ENCODE peak calls at places on chromosomes 1 and 21, in four cellular contexts. B, I, P and M are unnamed samples.

GRCh38 chr1:85553416-85553815 is 27.1 kb upstream of the CCN1 start:
- DNase-seq in P (no peak), I (no peak), B (no peak), M (no peak)

GRCh38 chr1:221845650-221846371 is 103.9 kb upstream of the DUSP10 start:
- DNase-seq in B (peak), P (peak), I (peak), M (no peak)

GRCh38 chr1:39566441-39567137 is 10.0 kb downstream of the PABPC4 start:
- DNase-seq in P (no peak), I (no peak), B (no peak), M (no peak)

GRCh38 chr21:44612029-44612486 is at the start of gene KRTAP10-8:
- DNase-seq in P (no peak), I (no peak), B (no peak), M (no peak)

GRCh38 chr1:39690943-39691382 is 270 bp downstream of the HPCAL4 start:
- DNase-seq in I (no peak), P (no peak), B (no peak), M (no peak)

GRCh38 chr1:229988534-229988933 is 78.5 kb upstream of the GALNT2 start:
- DNase-seq in P (no peak), I (no peak), B (no peak), M (no peak)

GRCh38 chr1:56061824-56062223 is 517.5 kb downstream of the PLPP3 start:
- DNase-seq in B (no peak), P (no peak), I (no peak), M (no peak)

GRCh38 chr1:2528966-2529750 is 905 bp downstream of the HES5 start:
- DNase-seq in B (no peak), P (no peak), I (no peak), M (no peak)

GRCh38 chr1:182299728-182300581 is 91.6 kb downstream of the GLUL start:
- DNase-seq in I (no peak), B (no peak), P (no peak), M (no peak)

GRCh38 chr1:51969038-51969705 is 21.3 kb downstream of the RAB3B start:
- DNase-seq in I (peak), B (peak), P (peak), M (peak)

GRCh38 chr1:222369991-222370910 is 177.7 kb downstream of the HHIPL2 start:
- DNase-seq in I (peak), P (peak), B (peak), M (no peak)

GRCh38 chr1:83746234-83746633 is 252.7 kb downstream of the TTLL7 start:
- DNase-seq in I (no peak), B (no peak), P (no peak), M (no peak)

GRCh38 chr1:109959974-109960744 is 24.4 kb upstream of the AHCYL1 start:
- DNase-seq in B (no peak), P (peak), I (peak), M (peak)

GRCh38 chr1:13731897-13732296 is 31.9 kb downstream of the PRDM2 start:
- DNase-seq in I (no peak), B (no peak), P (no peak), M (no peak)

GRCh38 chr1:201889092-201889968 is 632 bp downstream of the SHISA4 start:
- DNase-seq in P (no peak), I (no peak), B (no peak), M (no peak)

GRCh38 chr1:221779771-221780170 is 37.9 kb upstream of the DUSP10 start:
- DNase-seq in I (no peak), P (no peak), B (no peak), M (no peak)

GRCh38 chr1:55632058-55632457 is 416.9 kb upstream of the USP24 start:
- DNase-seq in P (peak), B (no peak), I (no peak), M (no peak)

GRCh38 chr1:39852214-39852791 is 31.0 kb downstream of the TRIT1 start:
- DNase-seq in P (no peak), B (no peak), I (no peak), M (no peak)

GRCh38 chr1:12166834-12167492 is at the start of gene TNFRSF1B:
- DNase-seq in P (no peak), B (no peak), I (no peak), M (no peak)

GRCh38 chr1:176243746-176244145 is 36.7 kb upstream of the COP1 start:
- DNase-seq in B (no peak), P (peak), I (no peak), M (peak)

GRCh38 chr1:225763815-225764548 is 13.6 kb upstream of the SRP9 start:
- DNase-seq in I (no peak), B (no peak), P (no peak), M (no peak)

GRCh38 chr1:9724706-9725476 is 73.4 kb downstream of the PIK3CD start:
- DNase-seq in B (no peak), I (peak), P (peak), M (no peak)

GRCh38 chr1:93640656-93641440 is 40.8 kb downstream of the BCAR3 start:
- DNase-seq in I (no peak), P (no peak), B (no peak), M (no peak)

GRCh38 chr1:192485692-192486436 is 89.7 kb upstream of the RGS1 start:
- DNase-seq in B (peak), I (peak), P (peak), M (peak)

GRCh38 chr1:18178125-18178524 is 70.5 kb downstream of the IGSF21 start:
- DNase-seq in I (no peak), P (no peak), B (no peak), M (no peak)

GRCh38 chr1:41454406-41454805 is 30.1 kb downstream of the EDN2 start:
- DNase-seq in B (peak), I (no peak), P (no peak), M (no peak)

GRCh38 chr1:53295746-53296722 is 31.8 kb downstream of the LRP8 start:
- DNase-seq in P (no peak), I (no peak), B (no peak), M (no peak)

GRCh38 chr1:17646444-17647287 is 107.2 kb downstream of the ARHGEF10L start:
- DNase-seq in P (no peak), I (no peak), B (no peak), M (no peak)

GRCh38 chr1:116453481-116453880 is 80.4 kb downstream of the ATP1A1 start:
- DNase-seq in P (no peak), B (no peak), I (no peak), M (no peak)
- TF ChIP-seq CTCF in P (no peak), B (no peak), I (no peak), M (no peak)

DNA sequence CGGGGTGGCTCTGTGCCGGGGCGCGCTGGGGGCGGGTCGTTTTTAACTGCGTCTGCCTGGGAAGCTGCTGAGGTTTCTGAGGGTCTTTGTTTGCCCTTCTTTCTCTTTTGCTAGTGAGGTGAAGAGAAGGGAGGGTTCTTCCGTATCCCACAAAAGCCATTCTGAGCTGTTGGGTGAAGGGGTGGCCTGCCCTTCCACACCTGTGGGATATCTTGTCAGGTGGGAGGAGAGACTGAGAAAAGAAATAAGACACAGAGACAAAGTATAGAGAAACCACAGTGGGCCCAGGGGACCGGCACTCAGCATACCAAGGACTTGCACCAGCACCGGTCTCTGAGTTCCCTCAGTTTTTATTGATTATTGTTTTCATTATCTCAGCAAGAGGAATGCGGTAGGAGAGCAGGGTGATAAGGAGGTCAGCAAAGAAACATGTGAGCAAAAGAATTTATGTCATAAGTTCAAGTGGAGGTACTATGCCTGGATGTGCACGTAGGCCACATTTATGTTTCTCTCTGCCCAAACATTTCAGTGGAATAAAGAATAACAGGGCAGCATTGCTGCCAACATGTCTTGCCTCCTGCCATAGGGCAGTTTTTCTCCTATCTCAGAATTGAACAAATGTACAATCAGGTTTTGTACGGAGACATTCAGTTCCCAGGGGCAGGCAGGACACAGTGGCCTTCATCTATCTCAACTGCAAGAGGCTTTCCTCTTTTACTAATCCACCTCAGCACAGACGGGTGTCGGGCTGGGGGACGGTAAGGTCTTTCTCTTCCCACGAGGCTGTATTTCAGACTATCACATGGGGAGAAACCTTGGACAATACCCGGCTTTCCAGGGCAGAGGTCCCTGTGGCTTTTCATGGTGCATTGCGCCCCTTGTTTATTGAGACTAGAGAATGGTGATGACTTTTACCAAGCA is 966 bp downstream of the PGBD2 start:
- DNase-seq in B (peak), I (no peak), P (no peak), M (no peak)
- TF ChIP-seq CTCF in B (no peak), I (no peak), P (no peak), M (no peak)

GRCh38 chr21:16046625-16047340 is 317.0 kb downstream of the USP25 start:
- DNase-seq in B (no peak), I (no peak), P (peak), M (no peak)

DNA sequence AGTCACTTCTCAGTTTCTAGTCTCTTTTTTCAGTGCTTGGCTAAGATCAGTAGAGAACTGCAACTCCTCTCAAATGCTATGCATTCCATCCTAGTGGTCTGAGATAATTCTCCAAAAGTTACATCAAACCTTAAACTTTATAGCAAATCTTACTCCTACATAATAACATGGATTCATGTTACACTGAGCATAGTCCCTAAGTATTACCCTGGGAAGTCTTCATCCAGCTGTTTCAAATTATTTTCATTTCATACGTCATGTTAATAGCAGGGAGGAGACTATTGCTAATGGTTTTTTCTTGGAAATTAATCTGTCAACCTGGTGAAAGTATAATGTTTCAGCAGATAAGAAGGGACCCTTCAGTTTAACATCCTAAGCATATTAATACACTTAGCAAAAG is 318.1 kb downstream of the USP25 start:
- DNase-seq in B (no peak), P (no peak), I (peak), M (no peak)
- TF ChIP-seq CTCF in B (no peak), P (no peak), I (no peak), M (no peak)

GRCh38 chr1:246506785-246507639 is at the start of gene SMYD3:
- DNase-seq in I (no peak), P (peak), B (no peak), M (peak)
- TF ChIP-seq CTCF in I (peak), P (no peak), B (no peak), M (peak)

GRCh38 chr1:178501705-178502329 is 5.1 kb upstream of the CLEC20A start:
- DNase-seq in B (no peak), P (peak), I (peak), M (peak)
- TF ChIP-seq CTCF in B (peak), P (peak), I (peak), M (peak)